ENCODE peak calls at places on chromosomes 1 and 21, in nine cellular contexts. One of them, this sample, is unnamed.

GRCh38 chr1:6014130-6014999 is 22.1 kb upstream of the NPHP4 start:
- DNase-seq in coronary artery: no peak
- DNase-seq in ascending aorta: no peak
- DNase-seq in endothelial cell: no peak
- DNase-seq in neural crest cell: no peak
- DNase-seq in brain microvascular endothelial cell: no peak
- DNase-seq in IMR-90: no peak
- DNase-seq in uterus: no peak
- DNase-seq in suprapubic skin: no peak
- DNase-seq in this sample: no peak

GRCh38 chr1:162578071-162578705 is 16.7 kb downstream of the UAP1 start:
- DNase-seq in uterus: no peak
- DNase-seq in coronary artery: no peak
- DNase-seq in suprapubic skin: no peak
- DNase-seq in endothelial cell: no peak
- DNase-seq in neural crest cell: no peak
- DNase-seq in ascending aorta: no peak
- DNase-seq in IMR-90: no peak
- DNase-seq in brain microvascular endothelial cell: no peak
- DNase-seq in this sample: no peak

GRCh38 chr1:117832453-117832852 is 97.0 kb downstream of the GDAP2 start:
- DNase-seq in uterus: no peak
- DNase-seq in ascending aorta: no peak
- DNase-seq in brain microvascular endothelial cell: no peak
- DNase-seq in endothelial cell: no peak
- DNase-seq in suprapubic skin: no peak
- DNase-seq in neural crest cell: no peak
- DNase-seq in coronary artery: no peak
- DNase-seq in IMR-90: no peak
- DNase-seq in this sample: no peak

GRCh38 chr1:221631551-221631950 is 110.3 kb downstream of the DUSP10 start:
- DNase-seq in coronary artery: no peak
- DNase-seq in uterus: no peak
- DNase-seq in IMR-90: no peak
- DNase-seq in endothelial cell: no peak
- DNase-seq in suprapubic skin: no peak
- DNase-seq in ascending aorta: no peak
- DNase-seq in neural crest cell: no peak
- DNase-seq in brain microvascular endothelial cell: no peak
- DNase-seq in this sample: no peak

GRCh38 chr1:211589782-211590721 is 11.1 kb upstream of the SLC30A1 start:
- DNase-seq in ascending aorta: peak
- DNase-seq in neural crest cell: no peak
- DNase-seq in IMR-90: peak
- DNase-seq in uterus: no peak
- DNase-seq in brain microvascular endothelial cell: peak
- DNase-seq in suprapubic skin: no peak
- DNase-seq in coronary artery: no peak
- DNase-seq in endothelial cell: no peak
- DNase-seq in this sample: no peak

GRCh38 chr1:45002650-45003645 is 8.2 kb downstream of the HECTD3 start:
- DNase-seq in neural crest cell: no peak
- DNase-seq in brain microvascular endothelial cell: no peak
- DNase-seq in coronary artery: no peak
- DNase-seq in uterus: no peak
- DNase-seq in suprapubic skin: no peak
- DNase-seq in ascending aorta: no peak
- DNase-seq in endothelial cell: no peak
- DNase-seq in IMR-90: no peak
- DNase-seq in this sample: no peak

GRCh38 chr1:31110846-31111245 is 45.3 kb upstream of the PUM1 start:
- DNase-seq in coronary artery: no peak
- DNase-seq in uterus: no peak
- DNase-seq in ascending aorta: no peak
- DNase-seq in endothelial cell: no peak
- DNase-seq in neural crest cell: no peak
- DNase-seq in suprapubic skin: no peak
- DNase-seq in brain microvascular endothelial cell: no peak
- DNase-seq in IMR-90: no peak
- DNase-seq in this sample: no peak

GRCh38 chr1:228399531-228400236 is 7.0 kb downstream of the TRIM11 start:
- DNase-seq in coronary artery: peak
- DNase-seq in suprapubic skin: peak
- DNase-seq in neural crest cell: no peak
- DNase-seq in endothelial cell: no peak
- DNase-seq in brain microvascular endothelial cell: no peak
- DNase-seq in IMR-90: no peak
- DNase-seq in ascending aorta: no peak
- DNase-seq in uterus: no peak
- DNase-seq in this sample: no peak

GRCh38 chr1:28112388-28113311 is 24.2 kb upstream of the EYA3 start:
- DNase-seq in brain microvascular endothelial cell: peak
- DNase-seq in suprapubic skin: no peak
- DNase-seq in IMR-90: peak
- DNase-seq in ascending aorta: peak
- DNase-seq in coronary artery: no peak
- DNase-seq in uterus: no peak
- DNase-seq in neural crest cell: no peak
- DNase-seq in endothelial cell: no peak
- DNase-seq in this sample: no peak

GRCh38 chr1:97488505-97488904 is 432.3 kb downstream of the DPYD start:
- DNase-seq in ascending aorta: no peak
- DNase-seq in brain microvascular endothelial cell: no peak
- DNase-seq in endothelial cell: no peak
- DNase-seq in coronary artery: no peak
- DNase-seq in uterus: no peak
- DNase-seq in neural crest cell: no peak
- DNase-seq in IMR-90: no peak
- DNase-seq in suprapubic skin: no peak
- DNase-seq in this sample: no peak

GRCh38 chr21:44366586-44367211 is 13.3 kb downstream of the TRPM2 start:
- DNase-seq in coronary artery: peak
- DNase-seq in endothelial cell: no peak
- DNase-seq in IMR-90: no peak
- DNase-seq in uterus: peak
- DNase-seq in neural crest cell: no peak
- DNase-seq in ascending aorta: peak
- DNase-seq in suprapubic skin: no peak
- DNase-seq in brain microvascular endothelial cell: no peak
- DNase-seq in this sample: no peak

GRCh38 chr1:239719642-239720258 is 333.4 kb downstream of the CHRM3 start:
- DNase-seq in coronary artery: no peak
- DNase-seq in IMR-90: no peak
- DNase-seq in endothelial cell: peak
- DNase-seq in uterus: no peak
- DNase-seq in brain microvascular endothelial cell: no peak
- DNase-seq in ascending aorta: no peak
- DNase-seq in suprapubic skin: no peak
- DNase-seq in neural crest cell: no peak
- DNase-seq in this sample: no peak

GRCh38 chr21:34737115-34737514 is 68.3 kb downstream of the CLIC6 start:
- DNase-seq in endothelial cell: no peak
- DNase-seq in ascending aorta: no peak
- DNase-seq in IMR-90: no peak
- DNase-seq in suprapubic skin: no peak
- DNase-seq in brain microvascular endothelial cell: no peak
- DNase-seq in neural crest cell: no peak
- DNase-seq in coronary artery: no peak
- DNase-seq in uterus: no peak
- DNase-seq in this sample: no peak

DNA sequence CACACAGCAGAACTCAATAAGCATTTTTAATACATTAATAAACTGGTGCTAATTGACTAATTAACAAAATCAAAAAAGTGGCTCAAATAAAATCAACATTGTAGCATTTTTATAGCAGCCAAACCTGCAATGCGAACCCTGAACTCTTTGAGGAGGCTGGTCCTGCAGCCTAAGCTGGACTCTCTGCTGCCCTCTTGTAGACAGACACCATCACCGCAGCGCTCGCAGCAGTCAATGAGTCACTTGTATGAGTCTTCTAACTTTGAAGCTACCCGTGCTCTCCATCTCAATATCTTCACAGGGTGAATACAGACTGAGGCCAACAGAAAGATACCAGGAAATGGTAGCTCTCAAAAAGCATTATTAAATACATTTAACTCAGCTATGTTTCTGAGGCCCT is 9.7 kb upstream of the KRTAP7-1 start:
- DNase-seq in ascending aorta: no peak
- DNase-seq in brain microvascular endothelial cell: peak
- DNase-seq in coronary artery: no peak
- DNase-seq in endothelial cell: peak
- DNase-seq in neural crest cell: peak
- DNase-seq in IMR-90: no peak
- DNase-seq in suprapubic skin: no peak
- DNase-seq in uterus: no peak
- DNase-seq in this sample: no peak
- TF ChIP-seq CTCF in ascending aorta: no peak
- TF ChIP-seq CTCF in brain microvascular endothelial cell: peak
- TF ChIP-seq CTCF in coronary artery: no peak
- TF ChIP-seq CTCF in endothelial cell: peak
- TF ChIP-seq CTCF in neural crest cell: peak
- TF ChIP-seq CTCF in IMR-90: no peak
- TF ChIP-seq CTCF in suprapubic skin: peak
- TF ChIP-seq CTCF in uterus: no peak
- TF ChIP-seq CTCF in this sample: no peak

GRCh38 chr1:167409183-167409582 is 109.1 kb downstream of the CD247 start:
- DNase-seq in coronary artery: no peak
- DNase-seq in uterus: no peak
- DNase-seq in endothelial cell: no peak
- DNase-seq in neural crest cell: no peak
- DNase-seq in brain microvascular endothelial cell: no peak
- DNase-seq in IMR-90: no peak
- DNase-seq in suprapubic skin: no peak
- DNase-seq in ascending aorta: no peak
- DNase-seq in this sample: no peak
- TF ChIP-seq CTCF in coronary artery: no peak
- TF ChIP-seq CTCF in uterus: no peak
- TF ChIP-seq CTCF in endothelial cell: no peak
- TF ChIP-seq CTCF in neural crest cell: peak
- TF ChIP-seq CTCF in brain microvascular endothelial cell: peak
- TF ChIP-seq CTCF in IMR-90: no peak
- TF ChIP-seq CTCF in suprapubic skin: no peak
- TF ChIP-seq CTCF in ascending aorta: no peak
- TF ChIP-seq CTCF in this sample: no peak

DNA sequence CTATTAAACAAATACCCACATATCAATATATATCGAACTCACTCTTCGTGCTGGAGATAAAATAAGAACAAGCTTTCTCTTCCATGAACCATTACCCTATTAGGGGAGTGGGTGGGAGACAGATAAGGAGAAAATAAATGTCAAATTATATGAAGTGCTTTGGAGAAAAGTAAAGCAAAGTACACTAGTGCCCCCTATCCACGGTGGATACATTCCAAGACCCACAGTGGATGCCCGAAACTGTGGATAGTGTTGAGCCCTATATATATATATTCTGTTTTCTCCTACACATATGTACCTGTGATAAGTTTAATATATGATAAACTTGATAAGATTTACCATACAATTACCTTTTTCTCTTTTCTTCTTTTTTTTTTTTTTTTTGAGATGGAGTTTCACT is 54.6 kb downstream of the FH start:
- DNase-seq in IMR-90: no peak
- DNase-seq in neural crest cell: no peak
- DNase-seq in suprapubic skin: no peak
- DNase-seq in ascending aorta: no peak
- DNase-seq in brain microvascular endothelial cell: no peak
- DNase-seq in endothelial cell: no peak
- DNase-seq in uterus: no peak
- DNase-seq in coronary artery: no peak
- DNase-seq in this sample: no peak
- TF ChIP-seq CTCF in IMR-90: no peak
- TF ChIP-seq CTCF in neural crest cell: no peak
- TF ChIP-seq CTCF in suprapubic skin: no peak
- TF ChIP-seq CTCF in ascending aorta: no peak
- TF ChIP-seq CTCF in brain microvascular endothelial cell: peak
- TF ChIP-seq CTCF in endothelial cell: no peak
- TF ChIP-seq CTCF in uterus: no peak
- TF ChIP-seq CTCF in coronary artery: no peak
- TF ChIP-seq CTCF in this sample: no peak

GRCh38 chr1:33623811-33624210 is 151.4 kb downstream of the ZSCAN20 start:
- DNase-seq in ascending aorta: no peak
- DNase-seq in IMR-90: no peak
- DNase-seq in neural crest cell: no peak
- DNase-seq in brain microvascular endothelial cell: no peak
- DNase-seq in endothelial cell: no peak
- DNase-seq in uterus: no peak
- DNase-seq in suprapubic skin: no peak
- DNase-seq in coronary artery: peak
- DNase-seq in this sample: no peak

GRCh38 chr1:33626801-33627200 is 154.4 kb downstream of the ZSCAN20 start:
- DNase-seq in suprapubic skin: no peak
- DNase-seq in endothelial cell: no peak
- DNase-seq in ascending aorta: no peak
- DNase-seq in uterus: no peak
- DNase-seq in brain microvascular endothelial cell: no peak
- DNase-seq in neural crest cell: no peak
- DNase-seq in IMR-90: no peak
- DNase-seq in coronary artery: peak
- DNase-seq in this sample: no peak

GRCh38 chr1:33624261-33624990 is 152.0 kb downstream of the ZSCAN20 start:
- DNase-seq in brain microvascular endothelial cell: no peak
- DNase-seq in neural crest cell: no peak
- DNase-seq in uterus: no peak
- DNase-seq in endothelial cell: no peak
- DNase-seq in coronary artery: peak
- DNase-seq in suprapubic skin: no peak
- DNase-seq in IMR-90: no peak
- DNase-seq in ascending aorta: no peak
- DNase-seq in this sample: no peak

GRCh38 chr1:33624991-33625870 is 152.8 kb downstream of the ZSCAN20 start:
- DNase-seq in brain microvascular endothelial cell: no peak
- DNase-seq in uterus: no peak
- DNase-seq in endothelial cell: no peak
- DNase-seq in neural crest cell: no peak
- DNase-seq in ascending aorta: peak
- DNase-seq in coronary artery: peak
- DNase-seq in IMR-90: no peak
- DNase-seq in suprapubic skin: no peak
- DNase-seq in this sample: no peak
- TF ChIP-seq CTCF in brain microvascular endothelial cell: peak
- TF ChIP-seq CTCF in uterus: no peak
- TF ChIP-seq CTCF in endothelial cell: peak
- TF ChIP-seq CTCF in neural crest cell: peak
- TF ChIP-seq CTCF in ascending aorta: no peak
- TF ChIP-seq CTCF in coronary artery: no peak
- TF ChIP-seq CTCF in IMR-90: peak
- TF ChIP-seq CTCF in suprapubic skin: no peak
- TF ChIP-seq CTCF in this sample: no peak

GRCh38 chr1:2422523-2422922 is 10.2 kb upstream of the PEX10 start:
- DNase-seq in neural crest cell: no peak
- DNase-seq in uterus: no peak
- DNase-seq in endothelial cell: no peak
- DNase-seq in brain microvascular endothelial cell: no peak
- DNase-seq in coronary artery: no peak
- DNase-seq in ascending aorta: no peak
- DNase-seq in suprapubic skin: no peak
- DNase-seq in IMR-90: no peak
- DNase-seq in this sample: no peak
- TF ChIP-seq CTCF in neural crest cell: no peak
- TF ChIP-seq CTCF in uterus: no peak
- TF ChIP-seq CTCF in endothelial cell: no peak
- TF ChIP-seq CTCF in brain microvascular endothelial cell: no peak
- TF ChIP-seq CTCF in coronary artery: no peak
- TF ChIP-seq CTCF in ascending aorta: no peak
- TF ChIP-seq CTCF in suprapubic skin: no peak
- TF ChIP-seq CTCF in IMR-90: no peak
- TF ChIP-seq CTCF in this sample: no peak